ENCODE peak calls at places on chromosomes 1 and 21, in six cellular contexts. H, G, C, F, U and M are unnamed samples. For H3K4me1, the result is how much of the 10 kb centered on the place peaks cover.

GRCh38 chr1:119626146-119626545 is 21.9 kb downstream of the ZNF697 start:
- DNase-seq in H (no peak), G (no peak), C (no peak), F (no peak), U (no peak), M (no peak)

GRCh38 chr1:3482590-3482899 is 28.1 kb downstream of the ARHGEF16 start:
- DNase-seq in H (no peak), G (no peak), C (no peak), F (no peak), U (no peak), M (no peak)

GRCh38 chr1:156591181-156591431 is 470 bp upstream of the NAXE start:
- DNase-seq in H (no peak), G (no peak), C (no peak), F (no peak), U (no peak), M (no peak)

GRCh38 chr1:89987170-89987819 is 7.6 kb upstream of the ZNF326 start:
- DNase-seq in H (peak), G (peak), C (peak), F (peak), U (peak), M (peak)

GRCh38 chr1:240466509-240466908 is 145.4 kb downstream of the GREM2 start:
- DNase-seq in H (no peak), G (no peak), C (no peak), F (no peak), U (no peak), M (no peak)

GRCh38 chr1:29789221-29789909 is 553.0 kb downstream of the PTPRU start:
- DNase-seq in H (no peak), G (no peak), C (no peak), F (no peak), U (no peak), M (no peak)

GRCh38 chr21:41283211-41283818 is 33.3 kb upstream of the FAM3B start:
- DNase-seq in H (peak), G (peak), C (peak), F (peak), U (peak), M (no peak)

GRCh38 chr1:228794173-228794572 is 58.9 kb downstream of the RHOU start:
- DNase-seq in H (peak), G (no peak), C (no peak), F (peak), U (no peak), M (no peak)

GRCh38 chr1:73998348-73998959 is 199.5 kb downstream of the LRRIQ3 start:
- DNase-seq in H (peak), G (peak), C (peak), F (no peak), U (no peak), M (no peak)

GRCh38 chr1:95086949-95087533 is 14.3 kb upstream of the ALG14 start:
- DNase-seq in H (peak), G (peak), C (peak), F (no peak), U (peak), M (no peak)

GRCh38 chr1:45299296-45299695 is 27.4 kb upstream of the HPDL start:
- DNase-seq in H (no peak), G (no peak), C (no peak), F (no peak), U (no peak), M (no peak)
- H3K4me1 ChIP-seq in H (under half), G (under half), C (under half), F (under half), U (under half), M (under half)

GRCh38 chr1:44031051-44031899 is at the start of gene SLC6A9:
- DNase-seq in H (peak), G (peak), C (peak), F (peak), U (peak), M (peak)
- H3K27ac ChIP-seq in H (peak), G (peak), C (peak), F (peak), U (peak), M (peak)

GRCh38 chr1:97827887-97828286 is 92.9 kb downstream of the DPYD start:
- DNase-seq in H (no peak), G (no peak), C (no peak), F (no peak), U (no peak), M (no peak)

GRCh38 chr1:97824644-97825043 is 96.2 kb downstream of the DPYD start:
- DNase-seq in H (no peak), G (no peak), C (no peak), F (no peak), U (no peak), M (no peak)

GRCh38 chr1:97824200-97824599 is 96.6 kb downstream of the DPYD start:
- DNase-seq in H (no peak), G (no peak), C (no peak), F (no peak), U (no peak), M (no peak)

GRCh38 chr1:97832490-97832889 is 88.3 kb downstream of the DPYD start:
- DNase-seq in H (no peak), G (peak), C (no peak), F (no peak), U (peak), M (no peak)

DNA sequence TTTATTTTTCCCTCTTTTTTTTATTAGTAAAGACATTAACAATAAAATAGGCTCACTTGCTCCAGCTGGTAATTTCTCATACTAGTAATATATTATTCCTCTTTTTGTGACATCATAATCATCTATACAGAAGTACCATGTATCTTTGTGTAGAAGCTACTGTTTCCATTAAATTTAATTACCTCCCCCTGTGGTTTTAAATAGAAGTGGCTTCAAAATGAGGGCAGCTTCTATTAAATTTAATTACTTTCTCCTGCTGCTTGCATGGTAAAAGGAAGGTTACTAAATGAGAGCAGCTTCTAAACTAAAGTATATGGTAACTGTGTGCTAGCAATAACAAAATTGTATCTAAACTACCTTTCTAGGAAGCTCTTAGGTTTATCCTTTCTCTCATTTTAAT is 94.0 kb downstream of the DPYD start:
- DNase-seq in H (no peak), G (no peak), C (no peak), F (no peak), U (no peak), M (no peak)
- H3K4me1 ChIP-seq in H (under half), G (under half), C (under half), F (under half), U (under half), M (under half)

GRCh38 chr1:223320959-223321358 is 43.0 kb downstream of the SUSD4 start:
- DNase-seq in H (no peak), G (no peak), C (no peak), F (no peak), U (no peak), M (no peak)

GRCh38 chr1:223315660-223316059 is 48.3 kb downstream of the SUSD4 start:
- DNase-seq in H (no peak), G (no peak), C (no peak), F (no peak), U (no peak), M (no peak)

GRCh38 chr1:223316082-223316481 is 47.9 kb downstream of the SUSD4 start:
- DNase-seq in H (no peak), G (no peak), C (no peak), F (no peak), U (no peak), M (no peak)

GRCh38 chr1:223319913-223320600 is 43.9 kb downstream of the SUSD4 start:
- DNase-seq in H (no peak), G (no peak), C (no peak), F (no peak), U (no peak), M (no peak)

DNA sequence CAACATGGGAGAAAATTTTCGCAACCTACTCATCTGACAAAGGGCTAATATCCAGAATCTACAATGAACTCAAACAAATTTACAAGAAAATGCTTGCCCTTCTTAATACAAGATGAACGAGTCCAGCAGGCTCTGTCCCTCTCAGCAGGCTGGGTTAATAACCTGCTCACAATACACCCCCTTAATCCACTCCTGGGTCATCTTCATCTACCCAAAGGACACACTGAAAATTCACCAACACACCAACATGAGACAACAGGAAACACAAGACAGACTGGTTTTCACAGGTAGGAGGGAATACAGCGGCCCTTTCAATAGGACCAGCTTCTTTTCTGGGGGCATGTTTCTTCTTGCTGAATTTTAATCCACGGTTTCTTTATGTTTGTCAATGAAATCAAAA is 44.6 kb downstream of the SUSD4 start:
- DNase-seq in H (no peak), G (no peak), C (no peak), F (no peak), U (no peak), M (no peak)
- H3K27ac ChIP-seq in H (no peak), G (no peak), C (no peak), F (no peak), U (no peak), M (no peak)